ENCODE peak calls at places on chromosome 16, in four cellular contexts. B, C, Q and H are unnamed samples.

GRCh38 chr16:85515319-85515745 is 97.8 kb upstream of the GSE1 start:
- DNase-seq in B (no peak), C (no peak), Q (no peak), H (no peak)

GRCh38 chr16:13426736-13427135 is 493.2 kb upstream of the ERCC4 start:
- DNase-seq in B (no peak), C (no peak), Q (no peak), H (no peak)

GRCh38 chr16:84754353-84754856 is 54.6 kb downstream of the USP10 start:
- DNase-seq in B (peak), C (peak), Q (no peak), H (peak)

GRCh38 chr16:67881557-67882220 is 3.0 kb upstream of the NRN1L start:
- DNase-seq in B (no peak), C (no peak), Q (peak), H (no peak)

GRCh38 chr16:20911361-20911760 is 10.8 kb downstream of the LYRM1 start:
- DNase-seq in B (peak), C (peak), Q (no peak), H (peak)

GRCh38 chr16:81261049-81261648 is 22.7 kb downstream of the BCO1 start:
- DNase-seq in B (no peak), C (no peak), Q (no peak), H (peak)

GRCh38 chr16:8849411-8850011 is 19.3 kb downstream of the CARHSP1 start:
- DNase-seq in B (no peak), C (peak), Q (peak), H (peak)

GRCh38 chr16:30924086-30924714 is 828 bp downstream of the FBXL19 start:
- DNase-seq in B (no peak), C (no peak), Q (no peak), H (no peak)

GRCh38 chr16:22117666-22118065 is 25.3 kb downstream of the VWA3A start:
- DNase-seq in B (no peak), C (no peak), Q (no peak), H (no peak)

GRCh38 chr16:54873081-54873480 is 57.6 kb upstream of the IRX5 start:
- DNase-seq in B (no peak), C (no peak), Q (no peak), H (no peak)

GRCh38 chr16:64092284-64092683 is 1029.6 kb downstream of the CDH11 start:
- DNase-seq in B (peak), C (peak), Q (no peak), H (peak)

GRCh38 chr16:86478779-86479178 is 31.5 kb upstream of the FOXF1 start:
- DNase-seq in B (no peak), C (no peak), Q (no peak), H (no peak)

GRCh38 chr16:81786321-81786720 is 7.2 kb downstream of the PLCG2 start:
- DNase-seq in B (no peak), C (no peak), Q (no peak), H (peak)

GRCh38 chr16:65376601-65377000 is 254.7 kb upstream of the CDH11 start:
- DNase-seq in B (no peak), C (no peak), Q (no peak), H (no peak)

GRCh38 chr16:63461248-63461841 is 1425.1 kb upstream of the CDH8 start:
- DNase-seq in B (peak), C (peak), Q (no peak), H (peak)

GRCh38 chr16:70160388-70160787 is 13.2 kb upstream of the CLEC18C start:
- DNase-seq in B (no peak), C (no peak), Q (peak), H (no peak)

GRCh38 chr16:49467540-49468372 is 94.2 kb downstream of the C16orf78 start:
- DNase-seq in B (no peak), C (no peak), Q (no peak), H (no peak)

GRCh38 chr16:57025941-57026777 is 36.8 kb downstream of the NLRC5 start:
- DNase-seq in B (no peak), C (no peak), Q (no peak), H (no peak)

GRCh38 chr16:6195966-6196365 is 1098.4 kb upstream of the EEF2KMT start:
- DNase-seq in B (no peak), C (no peak), Q (no peak), H (no peak)

GRCh38 chr16:21952040-21952792 is 945 bp upstream of the UQCRC2 start:
- DNase-seq in B (peak), C (peak), Q (peak), H (peak)